ENCODE peak calls at places on chromosomes 11 and 22, in four cellular contexts. S is mesendoderm, T is body of pancreas, F is endothelial cell of umbilical vein. X is an unnamed sample. For H3K4me1, the result is how much of the 10 kb centered on the place peaks cover.

GRCh38 chr22:19875531-19876313 is 21.0 kb upstream of the GNB1L start:
- DNase-seq in S (no peak), T (peak), F (peak), X (peak)

GRCh38 chr11:62433553-62434301 is 14.9 kb downstream of the SCGB1A1 start:
- DNase-seq in S (no peak), T (peak), F (peak), X (no peak)

GRCh38 chr11:1948389-1948788 is 1.3 kb downstream of the MRPL23 start:
- DNase-seq in S (no peak), T (peak), F (no peak), X (peak)

GRCh38 chr11:45815747-45816146 is 10.8 kb downstream of the SLC35C1 start:
- DNase-seq in S (peak), T (no peak), F (no peak), X (no peak)

GRCh38 chr11:13082588-13082987 is 73.5 kb downstream of the RASSF10 start:
- DNase-seq in S (no peak), T (no peak), F (no peak), X (no peak)

GRCh38 chr22:44276706-44277403 is 35.9 kb downstream of the SHISAL1 start:
- DNase-seq in S (no peak), T (no peak), F (no peak), X (no peak)

GRCh38 chr11:45045692-45046471 is 95.2 kb upstream of the TP53I11 start:
- DNase-seq in S (peak), T (peak), F (peak), X (peak)

GRCh38 chr11:103529217-103529684 is 420.0 kb downstream of the DYNC2H1 start:
- DNase-seq in S (peak), T (no peak), F (peak), X (no peak)

GRCh38 chr22:32754413-32755041 is 47.0 kb upstream of the TIMP3 start:
- DNase-seq in S (no peak), T (peak), F (no peak), X (peak)

GRCh38 chr11:80007616-80008015 is 566.8 kb upstream of the TENM4 start:
- DNase-seq in S (no peak), T (no peak), F (no peak), X (no peak)

GRCh38 chr11:69834811-69835800 is 15.9 kb upstream of the FGF3 start:
- DNase-seq in S (no peak), T (no peak), F (no peak), X (no peak)

GRCh38 chr22:26887456-26887855 is 230.1 kb downstream of the MIAT start:
- DNase-seq in S (peak), T (no peak), F (peak), X (no peak)

GRCh38 chr11:30196400-30197206 is 34.2 kb upstream of the FSHB start:
- DNase-seq in S (peak), T (peak), F (peak), X (no peak)

GRCh38 chr22:47112994-47113879 is 350.8 kb downstream of the TBC1D22A start:
- DNase-seq in S (no peak), T (no peak), F (no peak), X (no peak)

GRCh38 chr11:20443596-20443995 is 56.1 kb downstream of the PRMT3 start:
- DNase-seq in S (peak), T (no peak), F (peak), X (no peak)

GRCh38 chr11:2219318-2220017 is 47.9 kb upstream of the TH start:
- DNase-seq in S (no peak), T (no peak), F (no peak), X (no peak)

GRCh38 chr22:25786165-25786564 is 44.2 kb downstream of the MYO18B start:
- DNase-seq in S (no peak), T (no peak), F (no peak), X (no peak)

GRCh38 chr11:8098361-8098760 is 17.4 kb downstream of the TUB start:
- DNase-seq in S (peak), T (no peak), F (no peak), X (no peak)

GRCh38 chr11:23288001-23288783 is 427.9 kb upstream of the CCDC179 start:
- DNase-seq in S (no peak), T (no peak), F (peak), X (no peak)

GRCh38 chr11:126712017-126712625 is 288.4 kb downstream of the KIRREL3 start:
- DNase-seq in S (no peak), T (no peak), F (no peak), X (no peak)

GRCh38 chr22:35475545-35475944 is 65.1 kb upstream of the RASD2 start:
- DNase-seq in S (no peak), T (no peak), F (no peak), X (no peak)

GRCh38 chr11:77823775-77824174 is 2.8 kb downstream of the AAMDC start:
- DNase-seq in S (no peak), T (no peak), F (peak), X (no peak)

GRCh38 chr11:88384678-88385015 is 47.1 kb upstream of the CTSC start:
- DNase-seq in S (peak), T (no peak), F (no peak), X (no peak)

GRCh38 chr22:30602049-30602448 is 4.9 kb upstream of the TCN2 start:
- DNase-seq in S (peak), T (peak), F (peak), X (no peak)

GRCh38 chr11:89443366-89444303 is 47.5 kb downstream of the NOX4 start:
- DNase-seq in S (no peak), T (no peak), F (peak), X (no peak)

GRCh38 chr11:61195710-61196109 is 7.6 kb upstream of the PGA3 start:
- DNase-seq in S (no peak), T (no peak), F (no peak), X (no peak)

GRCh38 chr11:78920329-78920728 is 345.7 kb upstream of the NARS2 start:
- DNase-seq in S (no peak), T (no peak), F (no peak), X (no peak)

GRCh38 chr11:67266424-67267187 is at the start of gene GRK2:
- DNase-seq in S (peak), T (peak), F (no peak), X (no peak)
- H3K4me1 ChIP-seq in S (under half), T (half or more), F (under half), X (half or more)

DNA sequence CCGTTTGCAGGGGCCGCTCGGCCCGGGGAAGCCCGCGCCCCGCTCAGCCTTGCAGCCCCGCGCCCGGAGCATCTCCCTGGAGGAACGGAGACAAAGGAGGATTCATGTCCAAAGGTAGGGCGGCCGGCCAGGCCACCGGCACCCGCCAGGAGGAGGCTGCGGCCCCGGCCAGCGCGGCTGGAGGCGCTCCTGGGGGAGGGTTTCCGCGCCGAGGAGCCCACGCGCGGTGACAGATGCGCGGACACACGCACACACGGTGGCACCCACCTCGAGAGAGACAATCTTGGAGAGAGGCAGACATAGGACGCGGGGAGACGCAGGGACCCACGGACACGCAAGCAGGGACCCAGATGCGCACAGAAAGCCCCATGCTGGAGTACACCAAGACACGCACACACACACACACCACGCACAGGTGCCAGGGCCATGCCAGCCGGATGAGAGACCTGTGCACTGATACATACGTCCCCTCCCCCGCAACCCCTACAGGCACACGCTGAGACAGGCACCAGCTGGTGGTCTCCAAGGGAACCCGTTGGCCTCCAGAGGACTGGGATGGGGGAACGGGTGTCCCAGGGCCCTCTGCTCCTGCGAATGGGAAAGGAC is 7.8 kb downstream of the SEPTIN3 start:
- DNase-seq in S (no peak), T (peak), F (no peak), X (no peak)
- H3K4me3 ChIP-seq in S (no peak), T (no peak), F (no peak), X (peak)

GRCh38 chr22:38202437-38203089 is 769 bp downstream of the MAFF start:
- DNase-seq in S (peak), T (peak), F (peak), X (peak)
- H3K27ac ChIP-seq in S (peak), T (peak), F (peak), X (peak)

GRCh38 chr11:75333022-75333806 is 18.2 kb downstream of the ARRB1 start:
- DNase-seq in S (no peak), T (no peak), F (no peak), X (no peak)
- H3K4me1 ChIP-seq in S (under half), T (under half), F (under half), X (under half)

GRCh38 chr11:34243620-34244493 is 114.0 kb downstream of the ABTB2 start:
- DNase-seq in S (peak), T (peak), F (no peak), X (no peak)
- H3K4me3 ChIP-seq in S (no peak), T (no peak), F (no peak), X (no peak)

GRCh38 chr22:17486313-17486712 is 77.0 kb upstream of the SLC25A18 start:
- DNase-seq in S (no peak), T (peak), F (no peak), X (peak)

GRCh38 chr22:17492247-17492646 is 71.1 kb upstream of the SLC25A18 start:
- DNase-seq in S (peak), T (no peak), F (no peak), X (no peak)

GRCh38 chr22:17486719-17487118 is 76.6 kb upstream of the SLC25A18 start:
- DNase-seq in S (no peak), T (peak), F (no peak), X (no peak)

GRCh38 chr22:17491090-17491489 is 72.2 kb upstream of the SLC25A18 start:
- DNase-seq in S (no peak), T (no peak), F (no peak), X (no peak)

GRCh38 chr22:17489101-17489500 is 74.2 kb upstream of the SLC25A18 start:
- DNase-seq in S (no peak), T (no peak), F (no peak), X (no peak)
- H3K27ac ChIP-seq in S (no peak), T (no peak), F (no peak), X (no peak)

X was measured in psoas muscle.